ENCODE peak calls at places on chromosome 19, in four cellular contexts. One of them, this sample, is unnamed.

GRCh38 chr19:17109962-17110598 is 34.5 kb downstream of the MYO9B start:
- DNase-seq in heart left ventricle: peak
- DNase-seq in RWPE1: no peak
- DNase-seq in thoracic aorta: no peak
- DNase-seq in this sample: no peak

GRCh38 chr19:18173054-18173571 is 500 bp upstream of the IFI30 start:
- DNase-seq in thoracic aorta: no peak
- DNase-seq in RWPE1: no peak
- DNase-seq in heart left ventricle: peak
- DNase-seq in this sample: no peak

GRCh38 chr19:47229674-47230121 is 1.3 kb downstream of the BBC3 start:
- DNase-seq in RWPE1: no peak
- DNase-seq in heart left ventricle: no peak
- DNase-seq in thoracic aorta: no peak
- DNase-seq in this sample: no peak

GRCh38 chr19:17997969-17998826 is 9.8 kb upstream of the ARRDC2 start:
- DNase-seq in RWPE1: no peak
- DNase-seq in thoracic aorta: no peak
- DNase-seq in heart left ventricle: no peak
- DNase-seq in this sample: no peak

GRCh38 chr19:35346193-35347052 is 1.3 kb upstream of the FFAR1 start:
- DNase-seq in RWPE1: no peak
- DNase-seq in heart left ventricle: peak
- DNase-seq in thoracic aorta: no peak
- DNase-seq in this sample: peak

GRCh38 chr19:36215276-36216171 is 618 bp downstream of the ZNF146 start:
- DNase-seq in heart left ventricle: no peak
- DNase-seq in RWPE1: no peak
- DNase-seq in thoracic aorta: no peak
- DNase-seq in this sample: no peak

GRCh38 chr19:33376423-33376822 is 2.9 kb downstream of the CEBPG start:
- DNase-seq in RWPE1: peak
- DNase-seq in thoracic aorta: peak
- DNase-seq in heart left ventricle: peak
- DNase-seq in this sample: no peak

GRCh38 chr19:8517551-8518442 is 3.8 kb upstream of the ZNF414 start:
- DNase-seq in RWPE1: no peak
- DNase-seq in heart left ventricle: no peak
- DNase-seq in thoracic aorta: no peak
- DNase-seq in this sample: peak

GRCh38 chr19:12723643-12724426 is at the start of gene TNPO2:
- DNase-seq in thoracic aorta: no peak
- DNase-seq in RWPE1: peak
- DNase-seq in heart left ventricle: peak
- DNase-seq in this sample: peak

GRCh38 chr19:18194554-18195238 is 1.7 kb downstream of the MPV17L2 start:
- DNase-seq in thoracic aorta: no peak
- DNase-seq in RWPE1: peak
- DNase-seq in heart left ventricle: no peak
- DNase-seq in this sample: no peak

GRCh38 chr19:13089139-13089856 is 13.4 kb downstream of the LYL1 start:
- DNase-seq in RWPE1: peak
- DNase-seq in thoracic aorta: no peak
- DNase-seq in heart left ventricle: no peak
- DNase-seq in this sample: no peak

GRCh38 chr19:17323274-17323972 is 11.2 kb downstream of the ANO8 start:
- DNase-seq in RWPE1: no peak
- DNase-seq in heart left ventricle: no peak
- DNase-seq in thoracic aorta: no peak
- DNase-seq in this sample: no peak

GRCh38 chr19:48858984-48859710 is 9.3 kb downstream of the PLEKHA4 start:
- DNase-seq in RWPE1: no peak
- DNase-seq in thoracic aorta: no peak
- DNase-seq in heart left ventricle: peak
- DNase-seq in this sample: peak

GRCh38 chr19:29013988-29014387 is 199.0 kb downstream of the UQCRFS1 start:
- DNase-seq in heart left ventricle: no peak
- DNase-seq in thoracic aorta: no peak
- DNase-seq in RWPE1: no peak
- DNase-seq in this sample: no peak

GRCh38 chr19:57558525-57558924 is 1.1 kb downstream of the ZNF550 start:
- DNase-seq in heart left ventricle: no peak
- DNase-seq in RWPE1: peak
- DNase-seq in thoracic aorta: no peak
- DNase-seq in this sample: no peak

GRCh38 chr19:6381030-6381750 is 5.5 kb upstream of the PSPN start:
- DNase-seq in thoracic aorta: no peak
- DNase-seq in heart left ventricle: no peak
- DNase-seq in RWPE1: no peak
- DNase-seq in this sample: no peak

GRCh38 chr19:18120127-18120526 is 22.5 kb downstream of the MAST3 start:
- DNase-seq in RWPE1: no peak
- DNase-seq in thoracic aorta: no peak
- DNase-seq in heart left ventricle: no peak
- DNase-seq in this sample: no peak

GRCh38 chr19:5430237-5430636 is 25.0 kb upstream of the ZNRF4 start:
- DNase-seq in RWPE1: no peak
- DNase-seq in heart left ventricle: no peak
- DNase-seq in thoracic aorta: no peak
- DNase-seq in this sample: no peak

GRCh38 chr19:28299649-28300048 is 913.3 kb downstream of the UQCRFS1 start:
- DNase-seq in RWPE1: no peak
- DNase-seq in thoracic aorta: no peak
- DNase-seq in heart left ventricle: no peak
- DNase-seq in this sample: no peak

GRCh38 chr19:53868091-53868891 is 608 bp downstream of the MYADM start:
- DNase-seq in RWPE1: peak
- DNase-seq in heart left ventricle: peak
- DNase-seq in thoracic aorta: no peak
- DNase-seq in this sample: peak

GRCh38 chr19:55490478-55491436 is 2.5 kb downstream of the SSC5D start:
- DNase-seq in heart left ventricle: no peak
- DNase-seq in RWPE1: no peak
- DNase-seq in thoracic aorta: no peak
- DNase-seq in this sample: no peak

GRCh38 chr19:50893047-50893737 is 18.0 kb downstream of the KLK4 start:
- DNase-seq in RWPE1: no peak
- DNase-seq in heart left ventricle: no peak
- DNase-seq in thoracic aorta: no peak
- DNase-seq in this sample: no peak

GRCh38 chr19:49920624-49921363 is 8.2 kb upstream of the ATF5 start:
- DNase-seq in thoracic aorta: no peak
- DNase-seq in heart left ventricle: no peak
- DNase-seq in RWPE1: no peak
- DNase-seq in this sample: no peak

GRCh38 chr19:48133094-48133493 is 22.5 kb upstream of the PLA2G4C start:
- DNase-seq in RWPE1: no peak
- DNase-seq in heart left ventricle: no peak
- DNase-seq in thoracic aorta: no peak
- DNase-seq in this sample: no peak

GRCh38 chr19:45128109-45128508 is 32.7 kb downstream of the NKPD1 start:
- DNase-seq in RWPE1: no peak
- DNase-seq in thoracic aorta: no peak
- DNase-seq in heart left ventricle: no peak
- DNase-seq in this sample: no peak

GRCh38 chr19:45124021-45124420 is 31.0 kb downstream of the PPP1R37 start:
- DNase-seq in RWPE1: no peak
- DNase-seq in heart left ventricle: no peak
- DNase-seq in thoracic aorta: no peak
- DNase-seq in this sample: no peak

GRCh38 chr19:45126654-45127053 is 33.7 kb downstream of the PPP1R37 start:
- DNase-seq in heart left ventricle: no peak
- DNase-seq in thoracic aorta: no peak
- DNase-seq in RWPE1: no peak
- DNase-seq in this sample: no peak

GRCh38 chr19:45125360-45125759 is 32.4 kb downstream of the PPP1R37 start:
- DNase-seq in heart left ventricle: no peak
- DNase-seq in thoracic aorta: no peak
- DNase-seq in RWPE1: no peak
- DNase-seq in this sample: no peak

DNA sequence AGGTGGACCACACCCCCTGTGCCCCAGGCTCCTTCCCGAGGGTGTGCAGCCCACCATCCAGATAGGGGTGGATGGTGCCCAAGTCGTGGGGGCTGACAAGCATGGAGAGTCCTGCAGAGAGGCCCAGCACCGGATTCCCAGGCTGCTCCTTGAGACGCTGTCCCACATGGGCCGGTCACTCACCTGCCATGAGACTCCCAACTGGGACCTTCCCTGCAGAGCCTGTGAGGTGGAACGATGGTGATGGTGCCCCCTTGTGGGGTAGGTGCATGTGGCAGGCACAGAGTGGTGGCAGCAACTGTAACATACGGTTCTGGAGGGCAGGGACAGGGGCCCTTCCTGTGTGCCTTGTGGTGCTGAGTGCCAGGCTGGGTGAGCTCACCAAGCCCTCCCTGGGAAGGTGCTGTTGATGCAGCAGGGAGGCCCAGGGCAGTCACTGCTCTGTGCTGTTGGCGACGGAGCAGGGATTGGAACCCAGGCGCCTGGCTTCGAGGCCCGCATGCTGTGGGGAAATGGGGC is 33.1 kb downstream of the PPP1R37 start:
- DNase-seq in thoracic aorta: no peak
- DNase-seq in heart left ventricle: no peak
- DNase-seq in RWPE1: peak
- DNase-seq in this sample: peak
- TF ChIP-seq CTCF in thoracic aorta: peak
- TF ChIP-seq CTCF in heart left ventricle: peak
- TF ChIP-seq CTCF in RWPE1: peak
- TF ChIP-seq CTCF in this sample: peak

GRCh38 chr19:1942078-1942933 is 1.3 kb downstream of the CSNK1G2 start:
- DNase-seq in RWPE1: peak
- DNase-seq in thoracic aorta: no peak
- DNase-seq in heart left ventricle: peak
- DNase-seq in this sample: peak
- TF ChIP-seq CTCF in RWPE1: no peak
- TF ChIP-seq CTCF in thoracic aorta: no peak
- TF ChIP-seq CTCF in heart left ventricle: no peak
- TF ChIP-seq CTCF in this sample: no peak

GRCh38 chr19:24140591-24140990 is 53.6 kb downstream of the ZNF254 start:
- DNase-seq in heart left ventricle: no peak
- DNase-seq in thoracic aorta: no peak
- DNase-seq in RWPE1: no peak
- DNase-seq in this sample: no peak

GRCh38 chr19:24141612-24142011 is 54.6 kb downstream of the ZNF254 start:
- DNase-seq in thoracic aorta: no peak
- DNase-seq in heart left ventricle: no peak
- DNase-seq in RWPE1: no peak
- DNase-seq in this sample: no peak

GRCh38 chr19:24140099-24140498 is 53.1 kb downstream of the ZNF254 start:
- DNase-seq in heart left ventricle: no peak
- DNase-seq in thoracic aorta: no peak
- DNase-seq in RWPE1: peak
- DNase-seq in this sample: no peak

DNA sequence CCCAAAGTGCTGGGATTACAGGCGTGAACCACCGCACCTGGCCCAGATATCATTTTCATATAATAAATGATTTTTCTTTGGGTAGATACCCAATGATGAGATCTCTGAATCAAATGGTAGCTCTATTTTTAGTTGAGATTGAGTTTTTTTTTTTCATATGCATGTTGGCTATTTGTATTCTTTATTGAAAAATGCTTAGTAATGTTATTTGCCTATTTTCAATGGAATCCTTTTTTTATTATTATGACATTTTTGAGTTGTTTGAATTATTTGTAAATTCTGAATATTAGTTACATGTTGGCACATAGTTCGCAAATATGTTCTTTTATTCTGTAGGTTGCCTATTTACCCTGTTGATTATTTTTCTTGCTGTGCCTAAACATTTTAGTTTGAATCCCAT is 55.8 kb downstream of the ZNF254 start:
- DNase-seq in RWPE1: no peak
- DNase-seq in heart left ventricle: no peak
- DNase-seq in thoracic aorta: no peak
- DNase-seq in this sample: no peak
- TF ChIP-seq CTCF in RWPE1: no peak
- TF ChIP-seq CTCF in heart left ventricle: no peak
- TF ChIP-seq CTCF in thoracic aorta: no peak
- TF ChIP-seq CTCF in this sample: no peak

DNA sequence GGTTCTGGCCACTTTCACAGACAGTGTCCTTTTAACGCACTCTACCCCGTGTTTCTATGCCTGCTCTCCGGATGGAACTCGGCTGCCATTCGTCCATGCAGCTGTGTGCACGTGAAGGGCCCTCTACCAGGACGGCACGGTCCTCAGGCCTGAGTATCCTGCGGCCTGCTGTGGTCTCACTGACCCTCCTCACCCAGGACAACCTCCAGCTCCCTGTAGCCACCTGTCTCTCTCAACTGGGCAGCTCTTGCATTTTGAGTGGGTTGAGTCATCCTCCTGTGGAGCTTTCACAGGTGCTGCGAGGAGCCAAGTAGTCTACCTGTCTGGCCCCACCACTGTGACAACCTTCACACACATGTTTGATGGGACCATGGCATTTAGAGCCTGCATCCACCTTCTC is 321.7 kb upstream of the TSHZ3 start:
- DNase-seq in heart left ventricle: no peak
- DNase-seq in RWPE1: no peak
- DNase-seq in thoracic aorta: no peak
- DNase-seq in this sample: no peak
- TF ChIP-seq CTCF in heart left ventricle: no peak
- TF ChIP-seq CTCF in RWPE1: no peak
- TF ChIP-seq CTCF in thoracic aorta: no peak
- TF ChIP-seq CTCF in this sample: no peak

GRCh38 chr19:40659566-40659965 is 30.9 kb downstream of the NUMBL start:
- DNase-seq in heart left ventricle: no peak
- DNase-seq in thoracic aorta: no peak
- DNase-seq in RWPE1: no peak
- DNase-seq in this sample: no peak

GRCh38 chr19:40661616-40662015 is 28.8 kb downstream of the NUMBL start:
- DNase-seq in heart left ventricle: no peak
- DNase-seq in thoracic aorta: no peak
- DNase-seq in RWPE1: no peak
- DNase-seq in this sample: no peak

GRCh38 chr19:40666803-40667438 is 23.5 kb downstream of the NUMBL start:
- DNase-seq in heart left ventricle: peak
- DNase-seq in thoracic aorta: no peak
- DNase-seq in RWPE1: no peak
- DNase-seq in this sample: no peak

GRCh38 chr19:40663712-40664692 is 26.4 kb downstream of the NUMBL start:
- DNase-seq in heart left ventricle: no peak
- DNase-seq in RWPE1: no peak
- DNase-seq in thoracic aorta: no peak
- DNase-seq in this sample: peak

GRCh38 chr19:40662925-40663711 is 27.3 kb downstream of the NUMBL start:
- DNase-seq in heart left ventricle: peak
- DNase-seq in thoracic aorta: peak
- DNase-seq in RWPE1: peak
- DNase-seq in this sample: peak
- TF ChIP-seq CTCF in heart left ventricle: peak
- TF ChIP-seq CTCF in thoracic aorta: peak
- TF ChIP-seq CTCF in RWPE1: peak
- TF ChIP-seq CTCF in this sample: peak

GRCh38 chr19:16096281-16096855 is 15.3 kb upstream of the RAB8A start:
- DNase-seq in thoracic aorta: no peak
- DNase-seq in RWPE1: no peak
- DNase-seq in heart left ventricle: no peak
- DNase-seq in this sample: no peak
- TF ChIP-seq CTCF in thoracic aorta: no peak
- TF ChIP-seq CTCF in RWPE1: no peak
- TF ChIP-seq CTCF in heart left ventricle: no peak
- TF ChIP-seq CTCF in this sample: no peak

GRCh38 chr19:2998642-2999041 is 21.3 kb downstream of the TLE6 start:
- DNase-seq in RWPE1: no peak
- DNase-seq in thoracic aorta: no peak
- DNase-seq in heart left ventricle: no peak
- DNase-seq in this sample: no peak
- TF ChIP-seq CTCF in RWPE1: no peak
- TF ChIP-seq CTCF in thoracic aorta: no peak
- TF ChIP-seq CTCF in heart left ventricle: no peak
- TF ChIP-seq CTCF in this sample: no peak

This sample was measured in natural killer cell.